ENCODE peak calls at places on chromosomes 2 and 18, in eight cellular contexts. O is fibroblast of lung, M is SJSA1, X is mesendoderm, K is brain microvascular endothelial cell, W is neuronal stem cell, G is adrenal gland, I is MM.1S. D is an unnamed sample.

GRCh38 chr2:54967759-54968365 is 82.4 kb downstream of the RTN4 start:
- DNase-seq in O (no peak), M (no peak), X (no peak), K (no peak), W (no peak), G (no peak), I (no peak), D (no peak)

GRCh38 chr2:152222975-152223638 is 47.5 kb upstream of the STAM2 start:
- DNase-seq in O (peak; percentile 92), M (peak; percentile 69), X (peak; percentile 45), K (peak; percentile 84), W (no peak), G (peak; percentile 63), I (no peak), D (peak; percentile 61)

GRCh38 chr2:231318436-231318835 is 77.1 kb upstream of the B3GNT7 start:
- DNase-seq in O (no peak), M (peak; percentile 5), X (peak; percentile 27), K (no peak), W (no peak), G (no peak), I (no peak), D (no peak)

GRCh38 chr2:172086349-172087190 is 1.3 kb downstream of the DLX1 start:
- DNase-seq in O (no peak), M (peak; percentile 32), X (peak; percentile 87), K (no peak), W (peak; percentile 89), G (no peak), I (no peak), D (no peak)

GRCh38 chr18:9139400-9140039 is 2.9 kb downstream of the ANKRD12 start:
- DNase-seq in O (no peak), M (no peak), X (no peak), K (no peak), W (no peak), G (no peak), I (no peak), D (no peak)

GRCh38 chr18:31819106-31819924 is 58.6 kb upstream of the SLC25A52 start:
- DNase-seq in O (peak; percentile 27), M (no peak), X (peak; percentile 90), K (peak; percentile 22), W (peak; percentile 41), G (no peak), I (peak; percentile 50), D (no peak)

GRCh38 chr2:234980476-234981187 is 28.8 kb downstream of the SH3BP4 start:
- DNase-seq in O (peak; percentile 78), M (no peak), X (no peak), K (peak; percentile 37), W (no peak), G (no peak), I (no peak), D (peak; percentile 68)

GRCh38 chr2:133506962-133507361 is 61.3 kb downstream of the NCKAP5 start:
- DNase-seq in O (no peak), M (no peak), X (no peak), K (no peak), W (no peak), G (no peak), I (no peak), D (peak; percentile 5)

GRCh38 chr2:101112772-101113157 is 38.4 kb downstream of the TBC1D8 start:
- DNase-seq in O (no peak), M (no peak), X (no peak), K (no peak), W (no peak), G (no peak), I (no peak), D (peak; percentile 33)

GRCh38 chr2:233810385-233810784 is 32.3 kb downstream of the MROH2A start:
- DNase-seq in O (no peak), M (no peak), X (no peak), K (no peak), W (no peak), G (no peak), I (no peak), D (no peak)

GRCh38 chr2:216634317-216635148 is 1.3 kb downstream of the IGFBP2 start:
- DNase-seq in O (no peak), M (no peak), X (peak; percentile 42), K (no peak), W (no peak), G (no peak), I (no peak), D (no peak)

GRCh38 chr2:95351080-95351915 is 51.2 kb upstream of the FAHD2A start:
- DNase-seq in O (no peak), M (no peak), X (no peak), K (no peak), W (no peak), G (no peak), I (no peak), D (no peak)

GRCh38 chr2:51291762-51292370 is 259.9 kb upstream of the NRXN1 start:
- DNase-seq in O (no peak), M (no peak), X (no peak), K (no peak), W (no peak), G (no peak), I (no peak), D (no peak)
- H3K4me3 ChIP-seq in O (no peak overlapping the region), M (no peak overlapping the region), X (no peak overlapping the region), K (no peak overlapping the region), W (no peak overlapping the region), G (no peak overlapping the region), I (no peak overlapping the region), D (no peak overlapping the region)

GRCh38 chr2:205759732-205760516 is 77.6 kb downstream of the NRP2 start:
- DNase-seq in O (no peak), M (no peak), X (no peak), K (no peak), W (no peak), G (no peak), I (no peak), D (no peak)

GRCh38 chr2:205764502-205764815 is 82.2 kb downstream of the NRP2 start:
- DNase-seq in O (no peak), M (no peak), X (no peak), K (no peak), W (no peak), G (no peak), I (no peak), D (no peak)

GRCh38 chr2:205763708-205764501 is 81.6 kb downstream of the NRP2 start:
- DNase-seq in O (peak; percentile 95), M (no peak), X (peak; percentile 93), K (peak; percentile 94), W (peak; percentile 81), G (no peak), I (no peak), D (peak; percentile 70)

GRCh38 chr2:205765147-205765546 is 82.8 kb downstream of the NRP2 start:
- DNase-seq in O (no peak), M (no peak), X (no peak), K (no peak), W (no peak), G (no peak), I (no peak), D (no peak)

DNA sequence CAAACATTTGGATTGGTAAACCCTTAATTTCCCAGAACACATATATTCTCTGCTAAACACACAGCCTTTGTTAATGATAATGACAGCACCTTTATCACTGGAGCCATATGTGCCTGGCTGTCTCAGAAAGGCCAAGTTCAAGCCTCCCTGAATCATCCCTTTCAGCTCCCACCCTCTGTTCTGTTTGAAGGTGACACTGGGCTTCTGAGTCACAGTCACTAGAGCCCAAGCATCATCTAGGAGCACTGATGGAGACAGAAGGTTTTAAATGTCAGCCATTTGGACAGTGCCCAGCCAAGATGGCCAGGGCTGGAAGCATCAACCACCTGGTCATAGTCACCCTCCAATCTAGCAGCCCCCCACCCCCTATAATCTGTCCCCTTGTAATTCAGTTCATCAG is 80.6 kb downstream of the NRP2 start:
- DNase-seq in O (no peak), M (no peak), X (no peak), K (no peak), W (no peak), G (peak; percentile 51), I (no peak), D (no peak)
- H3K27me3 ChIP-seq in O (no peaks in the 10 kb centered on the region), M (no peaks in the 10 kb centered on the region), X (no peaks in the 10 kb centered on the region), K (no peaks in the 10 kb centered on the region), W (no peaks in the 10 kb centered on the region), G (no peaks in the 10 kb centered on the region), I (no peaks in the 10 kb centered on the region), D (no peaks in the 10 kb centered on the region)

GRCh38 chr2:25322313-25322712 is 19.4 kb downstream of the DNMT3A start:
- DNase-seq in O (no peak), M (no peak), X (no peak), K (no peak), W (no peak), G (no peak), I (no peak), D (no peak)

GRCh38 chr2:25324251-25324650 is 17.5 kb downstream of the DNMT3A start:
- DNase-seq in O (no peak), M (no peak), X (no peak), K (no peak), W (no peak), G (peak; percentile 52), I (no peak), D (no peak)

GRCh38 chr2:25323612-25324189 is 18.0 kb downstream of the DNMT3A start:
- DNase-seq in O (no peak), M (no peak), X (no peak), K (no peak), W (no peak), G (peak; percentile 16), I (no peak), D (peak; percentile 40)

GRCh38 chr2:25324905-25325592 is 16.7 kb downstream of the DNMT3A start:
- DNase-seq in O (peak; percentile 84), M (no peak), X (no peak), K (peak; percentile 79), W (no peak), G (peak; percentile 93), I (no peak), D (peak; percentile 41)

DNA sequence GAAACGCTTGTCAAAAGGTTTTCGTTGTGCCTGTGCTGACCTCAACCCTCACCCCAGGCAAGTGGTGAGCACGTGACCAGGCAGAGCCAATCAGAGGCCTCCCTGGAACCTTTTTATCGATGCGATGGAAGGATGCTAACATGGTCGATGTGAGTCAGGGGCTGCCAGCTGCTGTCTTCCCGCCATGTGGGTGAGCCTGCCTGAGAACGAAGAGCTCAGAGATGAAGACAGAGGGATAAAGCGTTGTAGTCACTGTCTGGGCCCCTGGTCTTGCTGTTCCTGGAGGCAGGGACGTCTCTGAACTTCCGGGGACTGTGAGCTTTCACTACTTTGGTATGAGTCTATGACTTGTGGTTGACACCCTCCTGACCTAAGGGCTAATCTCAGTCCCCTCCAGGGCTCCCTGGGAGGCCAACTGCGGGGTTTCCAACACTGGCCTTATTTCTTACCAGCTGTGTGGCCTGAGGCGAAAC is 18.6 kb downstream of the DNMT3A start:
- DNase-seq in O (peak; percentile 49), M (no peak), X (peak; percentile 88), K (peak; percentile 53), W (no peak), G (peak; percentile 28), I (no peak), D (no peak)
- H3K4me3 ChIP-seq in O (no peak overlapping the region), M (no peak overlapping the region), X (no peak overlapping the region), K (no peak overlapping the region), W (no peak overlapping the region), G (no peak overlapping the region), I (no peak overlapping the region), D (no peak overlapping the region)

DNA sequence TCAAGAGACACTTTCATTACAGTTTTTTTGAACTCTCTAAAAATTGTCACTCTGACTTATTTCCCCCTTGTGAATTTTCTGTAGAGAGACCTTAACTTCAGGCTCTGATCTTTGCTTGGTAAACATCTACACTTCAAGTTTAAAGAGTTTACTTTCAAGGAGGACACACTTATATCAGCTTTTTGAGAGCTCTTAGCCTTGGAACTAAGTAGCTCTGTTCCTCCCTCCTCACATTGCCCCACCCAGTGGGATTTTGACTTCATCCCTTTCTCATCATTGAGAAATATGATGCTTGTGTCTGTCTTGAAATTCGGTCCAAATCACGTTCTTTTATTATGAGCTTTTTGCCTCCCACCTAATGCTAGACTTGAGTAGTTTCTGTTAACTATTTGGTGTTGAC is 433.4 kb upstream of the MEIS1 start:
- DNase-seq in O (no peak), M (no peak), X (no peak), K (no peak), W (no peak), G (no peak), I (no peak), D (no peak)
- H3K27me3 ChIP-seq in O (no peaks in the 10 kb centered on the region), M (no peaks in the 10 kb centered on the region), X (no peaks in the 10 kb centered on the region), K (no peaks in the 10 kb centered on the region), W (no peaks in the 10 kb centered on the region), G (no peaks in the 10 kb centered on the region), I (no peaks in the 10 kb centered on the region), D (no peaks in the 10 kb centered on the region)